ENCODE peak calls at places on chromosome 11, in eight cellular contexts. L, W, P, C, D, S, J and O are unnamed samples.

GRCh38 chr11:120172054-120172881 is 34.4 kb upstream of the TRIM29 start:
- DNase-seq in D (no peak), J (no peak), C (peak; percentile 70), P (peak; percentile 71), W (peak; percentile 80), L (peak; percentile 49), S (peak; percentile 56), O (peak; percentile 87)

GRCh38 chr11:111942826-111943225 is 5.7 kb downstream of the DIXDC1 start:
- DNase-seq in D (no peak), L (peak; percentile 87), P (no peak), S (no peak), J (no peak), W (no peak), C (peak; percentile 85), O (no peak)

GRCh38 chr11:22449441-22449840 is 111.3 kb downstream of the SLC17A6 start:
- DNase-seq in P (no peak), W (no peak), D (no peak), S (no peak), J (no peak), C (no peak), L (peak; percentile 71), O (no peak)

GRCh38 chr11:119100246-119100959 is 1.2 kb downstream of the DPAGT1 start:
- DNase-seq in S (no peak), C (peak; percentile 66), W (no peak), D (no peak), P (no peak), L (peak; percentile 34), J (no peak), O (peak; percentile 79)

GRCh38 chr11:120248551-120249278 is 8.8 kb downstream of the POU2F3 start:
- DNase-seq in L (peak; percentile 39), S (no peak), J (no peak), D (no peak), P (no peak), W (no peak), C (peak; percentile 74), O (peak; percentile 43)

GRCh38 chr11:33999393-33999792 is 52.1 kb upstream of the CAPRIN1 start:
- DNase-seq in P (no peak), W (no peak), D (no peak), C (no peak), J (no peak), S (no peak), L (no peak), O (no peak)

GRCh38 chr11:76856571-76856970 is 4.1 kb upstream of the ACER3 start:
- DNase-seq in D (no peak), L (no peak), C (no peak), W (no peak), S (no peak), J (no peak), P (no peak), O (no peak)

GRCh38 chr11:94557992-94558391 is 9.2 kb upstream of the PIWIL4 start:
- DNase-seq in C (no peak), W (no peak), L (peak; percentile 36), P (no peak), S (no peak), J (no peak), D (no peak), O (no peak)

GRCh38 chr11:120566176-120566575 is 54.6 kb downstream of the GRIK4 start:
- DNase-seq in C (peak; percentile 70), W (no peak), P (no peak), L (peak; percentile 61), D (no peak), J (no peak), S (no peak), O (no peak)

GRCh38 chr11:27933992-27934829 is 173.7 kb downstream of the KIF18A start:
- DNase-seq in W (no peak), C (peak; percentile 67), J (peak; percentile 43), S (no peak), P (no peak), L (peak; percentile 97), D (no peak), O (peak; percentile 85)

GRCh38 chr11:2468363-2469240 is 23.8 kb downstream of the KCNQ1 start:
- DNase-seq in L (no peak), P (no peak), W (no peak), C (no peak), S (no peak), D (no peak), J (no peak), O (no peak)

GRCh38 chr11:100929377-100929776 is 200.2 kb downstream of the PGR start:
- DNase-seq in D (no peak), W (no peak), J (no peak), P (no peak), S (no peak), C (peak; percentile 9), L (peak; percentile 72), O (no peak)

GRCh38 chr11:111846640-111847039 is 24.7 kb downstream of the ALG9 start:
- DNase-seq in D (no peak), J (no peak), W (no peak), C (peak; percentile 8), L (peak; percentile 95), S (no peak), P (no peak), O (no peak)

GRCh38 chr11:34075178-34075820 is 23.8 kb downstream of the CAPRIN1 start:
- DNase-seq in S (no peak), J (peak; percentile 12), L (peak; percentile 73), D (no peak), P (no peak), C (peak; percentile 35), W (no peak), O (peak; percentile 78)

GRCh38 chr11:44318369-44318768 is 8.4 kb upstream of the ALX4 start:
- DNase-seq in D (no peak), P (no peak), J (no peak), C (no peak), W (no peak), L (no peak), S (no peak), O (no peak)

GRCh38 chr11:34155057-34155758 is 49.8 kb downstream of the NAT10 start:
- DNase-seq in D (no peak), W (no peak), P (no peak), S (no peak), J (no peak), C (no peak), L (no peak), O (no peak)

GRCh38 chr11:8527939-8528338 is 66.1 kb downstream of the STK33 start:
- DNase-seq in P (no peak), D (no peak), C (peak; percentile 18), S (no peak), L (no peak), J (no peak), W (no peak), O (no peak)

GRCh38 chr11:95515379-95515778 is 274.2 kb downstream of the FAM76B start:
- DNase-seq in D (no peak), C (peak; percentile 50), W (no peak), S (no peak), L (no peak), J (no peak), P (no peak), O (no peak)

GRCh38 chr11:70352074-70352473 is 46.3 kb upstream of the CTTN start:
- DNase-seq in W (no peak), S (no peak), L (no peak), J (no peak), P (no peak), D (no peak), C (no peak), O (no peak)

GRCh38 chr11:119795231-119795630 is 66.2 kb upstream of the NECTIN1 start:
- DNase-seq in J (no peak), P (no peak), C (peak; percentile 86), S (no peak), D (no peak), W (no peak), L (peak; percentile 89), O (no peak)

GRCh38 chr11:27353593-27354358 is 9.2 kb downstream of the CCDC34 start:
- DNase-seq in L (peak; percentile 87), D (no peak), P (no peak), S (no peak), J (no peak), C (peak; percentile 68), W (no peak), O (no peak)

GRCh38 chr11:35810045-35810444 is 133.8 kb upstream of the LDLRAD3 start:
- DNase-seq in C (no peak), L (no peak), S (no peak), W (no peak), P (no peak), D (no peak), J (no peak), O (no peak)

GRCh38 chr11:11960687-11961086 is 47.7 kb downstream of the DKK3 start:
- DNase-seq in D (no peak), P (no peak), L (no peak), J (no peak), W (no peak), S (no peak), C (no peak), O (no peak)

GRCh38 chr11:59759900-59760299 is 4.7 kb downstream of the STX3 start:
- DNase-seq in J (no peak), S (no peak), P (no peak), C (no peak), L (no peak), W (no peak), D (no peak), O (no peak)